ENCODE peak calls at places on chromosomes 1 and 21, in five cellular contexts. One of them, this sample, is unnamed.
A peak's percentile ranks its signal among the peaks of the same experiment; 100 is the strongest.

GRCh38 chr1:229857585-229857984 is 209.5 kb upstream of the GALNT2 start:
- DNase-seq in GM23338: no peak
- DNase-seq in neural progenitor cell: no peak
- DNase-seq in fibroblast of lung: no peak
- DNase-seq in astrocyte: peak; percentile 29
- DNase-seq in this sample: no peak

GRCh38 chr1:13780780-13781179 is 80.8 kb downstream of the PRDM2 start:
- DNase-seq in neural progenitor cell: no peak
- DNase-seq in fibroblast of lung: no peak
- DNase-seq in astrocyte: no peak
- DNase-seq in GM23338: no peak
- DNase-seq in this sample: no peak

GRCh38 chr21:34890258-34890723 is 158.8 kb downstream of the RUNX1 start:
- DNase-seq in astrocyte: no peak
- DNase-seq in neural progenitor cell: no peak
- DNase-seq in GM23338: peak; percentile 76
- DNase-seq in fibroblast of lung: no peak
- DNase-seq in this sample: no peak

GRCh38 chr1:164765557-164765956 is 206.6 kb downstream of the PBX1 start:
- DNase-seq in astrocyte: peak; percentile 94
- DNase-seq in fibroblast of lung: peak; percentile 83
- DNase-seq in GM23338: no peak
- DNase-seq in neural progenitor cell: no peak
- DNase-seq in this sample: no peak

GRCh38 chr1:44368471-44369151 is 13.6 kb upstream of the ERI3 start:
- DNase-seq in GM23338: peak; percentile 63
- DNase-seq in fibroblast of lung: no peak
- DNase-seq in neural progenitor cell: peak; percentile 22
- DNase-seq in astrocyte: no peak
- DNase-seq in this sample: no peak

GRCh38 chr21:44374601-44375280 is 21.3 kb downstream of the TRPM2 start:
- DNase-seq in GM23338: no peak
- DNase-seq in astrocyte: no peak
- DNase-seq in fibroblast of lung: no peak
- DNase-seq in neural progenitor cell: no peak
- DNase-seq in this sample: no peak

GRCh38 chr1:31785020-31785946 is 21.1 kb upstream of the ADGRB2 start:
- DNase-seq in GM23338: no peak
- DNase-seq in neural progenitor cell: no peak
- DNase-seq in astrocyte: no peak
- DNase-seq in fibroblast of lung: no peak
- DNase-seq in this sample: no peak

GRCh38 chr1:232844791-232845190 is 39.6 kb downstream of the MAP10 start:
- DNase-seq in astrocyte: peak; percentile 75
- DNase-seq in neural progenitor cell: no peak
- DNase-seq in fibroblast of lung: peak; percentile 8
- DNase-seq in GM23338: no peak
- DNase-seq in this sample: no peak

GRCh38 chr1:19113362-19114092 is 96.5 kb downstream of the UBR4 start:
- DNase-seq in GM23338: peak; percentile 36
- DNase-seq in astrocyte: no peak
- DNase-seq in neural progenitor cell: peak; percentile 39
- DNase-seq in fibroblast of lung: peak; percentile 19
- DNase-seq in this sample: peak; percentile 48

GRCh38 chr1:204563780-204564179 is 47.6 kb downstream of the MDM4 start:
- DNase-seq in neural progenitor cell: no peak
- DNase-seq in GM23338: no peak
- DNase-seq in fibroblast of lung: no peak
- DNase-seq in astrocyte: no peak
- DNase-seq in this sample: no peak

GRCh38 chr1:152621993-152622392 is 910 bp downstream of the LCE3A start:
- DNase-seq in fibroblast of lung: no peak
- DNase-seq in GM23338: no peak
- DNase-seq in astrocyte: no peak
- DNase-seq in neural progenitor cell: no peak
- DNase-seq in this sample: no peak

GRCh38 chr1:234605983-234606730 is 3.8 kb downstream of the IRF2BP2 start:
- DNase-seq in fibroblast of lung: peak; percentile 70
- DNase-seq in GM23338: no peak
- DNase-seq in astrocyte: no peak
- DNase-seq in neural progenitor cell: no peak
- DNase-seq in this sample: peak; percentile 27

DNA sequence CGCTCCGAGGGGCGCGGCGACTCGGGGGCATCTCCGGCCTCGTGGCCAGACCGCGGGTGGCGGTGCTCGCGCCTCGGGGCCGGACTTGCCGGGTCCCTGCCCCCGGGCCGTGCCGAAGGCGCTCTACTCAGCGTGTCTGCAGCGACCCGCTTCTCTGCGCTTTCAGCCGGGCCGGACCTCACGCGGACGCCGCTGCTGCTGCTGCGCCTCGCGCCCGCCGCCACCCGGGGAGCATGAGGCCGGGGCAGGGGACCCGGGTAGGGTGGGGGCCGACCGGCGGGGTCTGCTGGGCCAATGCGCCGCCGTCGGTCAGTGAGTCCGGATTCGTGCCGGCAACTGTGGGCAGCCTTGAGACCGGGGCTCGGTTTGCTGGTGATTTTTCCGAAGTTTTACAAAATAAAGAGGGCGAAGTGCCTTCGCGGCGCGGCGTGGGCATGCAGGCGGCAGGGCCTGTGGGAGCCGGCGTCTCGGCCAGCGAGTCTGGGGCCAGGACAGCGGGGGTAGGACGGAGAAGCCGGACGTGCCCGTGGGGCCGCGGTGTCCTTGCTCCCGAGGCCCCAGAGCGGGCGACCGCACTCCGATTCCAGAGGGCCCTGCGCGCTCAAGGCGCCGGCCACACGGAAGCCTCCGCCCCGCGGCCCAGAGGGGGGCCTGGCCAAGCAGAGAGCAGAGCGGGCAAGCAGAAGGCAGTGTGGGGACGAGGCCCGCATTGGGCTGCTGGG is 749 bp downstream of the FAM163A start:
- DNase-seq in neural progenitor cell: peak; percentile 58
- DNase-seq in GM23338: peak; percentile 37
- DNase-seq in astrocyte: no peak
- DNase-seq in fibroblast of lung: no peak
- DNase-seq in this sample: no peak
- TF ChIP-seq EZH2 in neural progenitor cell: peak; percentile 91
- TF ChIP-seq EZH2 in GM23338: peak; percentile 78
- TF ChIP-seq EZH2 in astrocyte: peak; percentile 89
- TF ChIP-seq EZH2 in fibroblast of lung: peak; percentile 43
- TF ChIP-seq EZH2 in this sample: peak; percentile 95

GRCh38 chr1:155466996-155467395 is 95.6 kb downstream of the ASH1L start:
- DNase-seq in GM23338: no peak
- DNase-seq in fibroblast of lung: peak; percentile 53
- DNase-seq in astrocyte: peak; percentile 91
- DNase-seq in neural progenitor cell: no peak
- DNase-seq in this sample: no peak
- H3K4me3 ChIP-seq in GM23338: no peak overlapping the region
- H3K4me3 ChIP-seq in fibroblast of lung: no peak overlapping the region
- H3K4me3 ChIP-seq in astrocyte: no peak overlapping the region
- H3K4me3 ChIP-seq in neural progenitor cell: no peak overlapping the region
- H3K4me3 ChIP-seq in this sample: no peak overlapping the region

DNA sequence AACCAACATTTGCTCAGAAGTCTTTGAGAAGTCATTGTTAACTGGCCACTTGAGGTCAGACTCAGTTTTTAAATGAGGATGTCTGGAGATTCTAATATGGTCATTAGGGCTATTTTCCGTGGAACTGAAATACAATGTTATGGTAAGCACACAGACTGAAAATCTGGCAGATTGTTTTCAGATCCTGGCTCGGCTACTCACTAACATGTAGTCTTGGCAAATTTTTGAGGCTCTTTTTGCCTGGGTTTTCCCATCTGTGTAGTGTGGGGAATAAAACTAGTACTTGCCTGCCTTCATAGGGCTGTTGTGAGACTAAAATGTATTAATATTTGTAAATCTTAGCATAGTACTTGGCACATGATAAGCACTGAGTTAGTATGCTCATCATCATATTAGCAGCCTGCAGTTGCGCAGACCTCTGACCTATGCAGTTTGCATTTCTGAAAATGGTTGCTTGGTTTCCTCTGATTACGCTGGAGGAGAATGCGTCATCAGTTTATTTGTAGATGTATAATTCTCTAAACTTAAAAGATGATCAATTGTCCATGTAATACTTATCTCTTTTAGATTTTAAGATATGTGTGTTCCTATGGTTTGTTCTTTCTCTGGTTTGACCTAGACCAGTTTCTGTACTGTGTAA is 100.9 kb downstream of the C1orf21 start:
- DNase-seq in astrocyte: no peak
- DNase-seq in neural progenitor cell: no peak
- DNase-seq in fibroblast of lung: peak; percentile 58
- DNase-seq in GM23338: no peak
- DNase-seq in this sample: no peak
- H3K27ac ChIP-seq in astrocyte: no peak overlapping the region
- H3K27ac ChIP-seq in neural progenitor cell: no peak overlapping the region
- H3K27ac ChIP-seq in fibroblast of lung: peak overlapping the region; percentile 37
- H3K27ac ChIP-seq in GM23338: no peak overlapping the region
- H3K27ac ChIP-seq in this sample: no peak overlapping the region

DNA sequence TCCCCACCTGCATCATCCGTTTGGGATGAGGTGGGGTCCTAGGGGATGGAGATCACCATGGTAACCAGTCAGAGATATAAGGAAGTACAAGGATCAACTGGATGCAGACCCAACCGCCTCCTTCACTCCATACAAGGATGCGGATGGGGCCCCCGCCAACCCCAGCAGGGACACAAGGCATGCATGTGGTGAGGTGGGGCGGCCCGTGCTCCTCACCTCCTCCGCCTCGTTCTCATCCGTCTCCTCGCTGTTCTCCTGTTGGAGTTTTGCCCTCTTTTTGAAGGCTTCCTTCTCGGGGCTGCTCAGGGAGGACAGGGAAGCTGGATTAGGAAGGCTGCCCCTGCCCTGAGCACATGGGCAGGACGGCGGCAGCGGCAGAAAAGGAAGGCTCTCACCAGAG is 23.8 kb downstream of the KIF21B start:
- DNase-seq in astrocyte: no peak
- DNase-seq in GM23338: no peak
- DNase-seq in fibroblast of lung: no peak
- DNase-seq in neural progenitor cell: no peak
- DNase-seq in this sample: no peak
- TF ChIP-seq EZH2 in astrocyte: no peak
- TF ChIP-seq EZH2 in GM23338: no peak
- TF ChIP-seq EZH2 in fibroblast of lung: no peak
- TF ChIP-seq EZH2 in neural progenitor cell: no peak
- TF ChIP-seq EZH2 in this sample: no peak

DNA sequence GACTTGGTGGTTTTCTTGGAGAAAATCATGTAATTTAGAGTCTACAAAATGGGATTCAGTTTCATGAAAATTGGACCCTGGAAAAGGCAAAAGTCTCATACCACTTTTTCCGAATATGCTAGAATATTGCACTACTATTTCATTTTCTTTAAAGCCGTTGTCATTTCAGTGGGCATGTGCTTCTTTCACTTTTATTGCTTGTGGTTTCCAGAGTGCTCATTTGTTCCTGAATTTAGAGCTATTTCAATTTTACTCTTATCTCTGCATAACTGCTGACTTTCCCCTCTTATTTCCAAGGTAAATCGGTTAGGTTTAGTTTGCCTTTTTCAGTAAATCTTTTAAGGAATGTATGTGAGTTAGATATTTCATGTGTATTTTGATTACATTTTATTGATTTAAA is 11.6 kb downstream of the HHAT start:
- DNase-seq in fibroblast of lung: no peak
- DNase-seq in astrocyte: no peak
- DNase-seq in GM23338: no peak
- DNase-seq in neural progenitor cell: no peak
- DNase-seq in this sample: no peak
- H3K4me3 ChIP-seq in fibroblast of lung: no peak overlapping the region
- H3K4me3 ChIP-seq in astrocyte: no peak overlapping the region
- H3K4me3 ChIP-seq in GM23338: no peak overlapping the region
- H3K4me3 ChIP-seq in neural progenitor cell: no peak overlapping the region
- H3K4me3 ChIP-seq in this sample: no peak overlapping the region

GRCh38 chr1:207822602-207823451 is 71.0 kb downstream of the CD46 start:
- DNase-seq in neural progenitor cell: peak; percentile 42
- DNase-seq in fibroblast of lung: peak; percentile 37
- DNase-seq in astrocyte: no peak
- DNase-seq in GM23338: peak; percentile 53
- DNase-seq in this sample: peak; percentile 27
- H3K27ac ChIP-seq in neural progenitor cell: no peak overlapping the region
- H3K27ac ChIP-seq in fibroblast of lung: peak overlapping the region; percentile 96
- H3K27ac ChIP-seq in astrocyte: no peak overlapping the region
- H3K27ac ChIP-seq in GM23338: no peak overlapping the region
- H3K27ac ChIP-seq in this sample: no peak overlapping the region

GRCh38 chr1:58249729-58250586 is 296.6 kb downstream of the OMA1 start:
- DNase-seq in astrocyte: peak; percentile 42
- DNase-seq in GM23338: peak; percentile 92
- DNase-seq in neural progenitor cell: peak; percentile 86
- DNase-seq in fibroblast of lung: peak; percentile 34
- DNase-seq in this sample: peak; percentile 79
- TF ChIP-seq EZH2 in astrocyte: peak; percentile 49
- TF ChIP-seq EZH2 in GM23338: peak; percentile 29
- TF ChIP-seq EZH2 in neural progenitor cell: peak; percentile 15
- TF ChIP-seq EZH2 in fibroblast of lung: no peak
- TF ChIP-seq EZH2 in this sample: no peak